ENCODE peak calls at places on chromosomes 16 and 17, in eight cellular contexts. P is Panc1; T is RCC 7860; I is stimulated activated naive B cell treated with anti-CD40 and anti-IgM and Interleukin-4, amounts not matched to agents 10 μg/mL and 1 μg/mL and 100 μg/mL, for 72 hours; K is sciatic nerve; W is T-helper 2 cell; U is IMR-90; H is activated CD4-positive, CD25-positive, alpha-beta regulatory T cell. B is an unnamed sample.

GRCh38 chr17:64723781-64724180 is 61.7 kb upstream of the SMURF2 start:
- DNase-seq in P (no peak), K (no peak), I (no peak), U (peak), H (no peak), T (no peak), W (no peak), B (no peak)

GRCh38 chr17:66493283-66494019 is 191.0 kb downstream of the PRKCA start:
- DNase-seq in T (peak), K (no peak), I (no peak), W (no peak), P (no peak), H (no peak), U (peak), B (no peak)

GRCh38 chr17:33175565-33175964 is 117.5 kb downstream of the ASIC2 start:
- DNase-seq in W (no peak), U (no peak), K (no peak), T (no peak), I (no peak), P (no peak), H (no peak), B (no peak)

GRCh38 chr17:75652934-75653549 is 13.9 kb downstream of the RECQL5 start:
- DNase-seq in P (no peak), I (no peak), H (no peak), T (peak), K (peak), W (no peak), U (peak), B (peak)

GRCh38 chr16:70582280-70582978 is 58.8 kb downstream of the SF3B3 start:
- DNase-seq in K (no peak), H (no peak), P (no peak), T (no peak), I (no peak), U (no peak), W (no peak), B (no peak)

GRCh38 chr17:81810476-81810875 is 6.5 kb downstream of the GCGR start:
- DNase-seq in P (no peak), K (no peak), W (no peak), H (no peak), U (no peak), I (no peak), T (no peak), B (no peak)

GRCh38 chr17:7650509-7651096 is at the start of gene ATP1B2:
- DNase-seq in W (peak), H (peak), I (peak), U (no peak), P (no peak), K (peak), T (no peak), B (no peak)

GRCh38 chr17:77490361-77491183 is 349.8 kb downstream of the SEC14L1 start:
- DNase-seq in U (no peak), I (no peak), T (no peak), H (no peak), W (no peak), K (peak), P (no peak), B (no peak)

GRCh38 chr16:66399930-66400329 is 27.2 kb upstream of the BEAN1 start:
- DNase-seq in H (no peak), U (no peak), I (no peak), T (no peak), K (no peak), W (no peak), P (no peak), B (no peak)

GRCh38 chr17:27609606-27610303 is 21.2 kb upstream of the LGALS9 start:
- DNase-seq in W (no peak), P (no peak), K (no peak), I (no peak), U (peak), T (no peak), H (no peak), B (no peak)

GRCh38 chr17:63490321-63490720 is 13.5 kb downstream of the ACE start:
- DNase-seq in K (no peak), U (no peak), H (no peak), P (no peak), T (no peak), I (no peak), W (no peak), B (no peak)

GRCh38 chr17:33055746-33056145 is 64.1 kb downstream of the SPACA3 start:
- DNase-seq in H (no peak), W (no peak), P (no peak), K (no peak), I (no peak), U (no peak), T (no peak), B (no peak)

GRCh38 chr16:70018254-70018653 is 67.1 kb downstream of the CLEC18A start:
- DNase-seq in I (no peak), H (no peak), U (peak), W (no peak), K (no peak), T (peak), P (no peak), B (no peak)

GRCh38 chr16:50802000-50802399 is 60.1 kb downstream of the CYLD start:
- DNase-seq in H (no peak), U (peak), P (no peak), T (no peak), W (no peak), I (no peak), K (no peak), B (no peak)

GRCh38 chr16:53955221-53955875 is 251.4 kb downstream of the FTO start:
- DNase-seq in P (no peak), W (no peak), I (no peak), H (no peak), K (no peak), U (no peak), T (no peak), B (no peak)

GRCh38 chr17:32256012-32256694 is 9.5 kb upstream of the RHBDL3 start:
- DNase-seq in U (peak), P (no peak), K (no peak), T (no peak), W (no peak), I (no peak), H (no peak), B (no peak)

GRCh38 chr16:55035956-55036355 is 105.3 kb downstream of the IRX5 start:
- DNase-seq in K (no peak), P (no peak), H (no peak), T (no peak), W (no peak), I (no peak), U (peak), B (no peak)

GRCh38 chr16:12330977-12331376 is 354.4 kb downstream of the SNX29 start:
- DNase-seq in W (no peak), U (no peak), I (no peak), H (no peak), K (no peak), T (no peak), P (no peak), B (no peak)

GRCh38 chr17:81572499-81573030 is 20.4 kb upstream of the FAAP100 start:
- DNase-seq in K (no peak), W (no peak), P (no peak), T (no peak), U (no peak), H (no peak), I (no peak), B (no peak)

GRCh38 chr17:52158450-52159042 is at the start of gene CA10:
- DNase-seq in W (no peak), H (no peak), U (no peak), I (no peak), T (no peak), K (no peak), P (no peak), B (no peak)

GRCh38 chr16:87725596-87726235 is 40.1 kb downstream of the KLHDC4 start:
- DNase-seq in W (no peak), P (no peak), H (no peak), I (no peak), K (no peak), U (peak), T (no peak), B (no peak)

GRCh38 chr17:80931421-80932265 is 60.0 kb upstream of the CHMP6 start:
- DNase-seq in P (no peak), W (no peak), U (peak), I (no peak), K (peak), T (no peak), H (no peak), B (no peak)

GRCh38 chr16:88013091-88013609 is 61.9 kb downstream of the BANP start:
- DNase-seq in U (peak), W (no peak), T (no peak), K (peak), H (no peak), I (no peak), P (no peak), B (no peak)

GRCh38 chr17:29150191-29150590 is 30.0 kb downstream of the MYO18A start:
- DNase-seq in P (no peak), K (no peak), T (no peak), H (no peak), I (no peak), U (no peak), W (no peak), B (no peak)

GRCh38 chr17:31744541-31744951 is 114.5 kb downstream of the COPRS start:
- DNase-seq in T (no peak), W (no peak), P (no peak), U (no peak), I (no peak), K (no peak), H (no peak), B (no peak)